ENCODE peak calls at places on chromosome 7, in five cellular contexts. L, S, G, X and K are unnamed samples.

GRCh38 chr7:2760098-2760889 is 72.3 kb downstream of the AMZ1 start:
- DNase-seq in L (peak), S (no peak), G (peak), X (peak), K (no peak)

GRCh38 chr7:35784332-35784731 is 16.5 kb upstream of the SEPTIN7 start:
- DNase-seq in L (no peak), S (no peak), G (no peak), X (no peak), K (no peak)

GRCh38 chr7:55056068-55056467 is 37.3 kb downstream of the EGFR start:
- DNase-seq in L (no peak), S (no peak), G (no peak), X (no peak), K (no peak)

GRCh38 chr7:146116452-146117219 is at the start of gene CNTNAP2:
- DNase-seq in L (no peak), S (no peak), G (peak), X (no peak), K (no peak)

GRCh38 chr7:98286093-98286525 is 4.6 kb downstream of the BRI3 start:
- DNase-seq in L (peak), S (peak), G (peak), X (peak), K (peak)

GRCh38 chr7:105336009-105336408 is 52.7 kb downstream of the SRPK2 start:
- DNase-seq in L (peak), S (no peak), G (peak), X (no peak), K (no peak)

GRCh38 chr7:74006451-74007259 is 21.3 kb upstream of the ELN start:
- DNase-seq in L (no peak), S (no peak), G (no peak), X (peak), K (no peak)

GRCh38 chr7:44678468-44679179 is 70.0 kb upstream of the ZMIZ2 start:
- DNase-seq in L (peak), S (no peak), G (no peak), X (peak), K (no peak)

GRCh38 chr7:135653285-135654080 is 8.8 kb upstream of the STMP1 start:
- DNase-seq in L (peak), S (no peak), G (no peak), X (no peak), K (no peak)

GRCh38 chr7:77238703-77239136 is 39.1 kb upstream of the FGL2 start:
- DNase-seq in L (no peak), S (no peak), G (no peak), X (no peak), K (no peak)

GRCh38 chr7:123795917-123796316 is 47.1 kb upstream of the WASL start:
- DNase-seq in L (no peak), S (no peak), G (no peak), X (no peak), K (no peak)

GRCh38 chr7:130912086-130912909 is 178.3 kb upstream of the KLF14 start:
- DNase-seq in L (peak), S (no peak), G (peak), X (no peak), K (peak)

GRCh38 chr7:138226001-138226476 is 149.8 kb downstream of the AKR1D1 start:
- DNase-seq in L (no peak), S (no peak), G (peak), X (peak), K (no peak)

GRCh38 chr7:55060690-55061414 is 42.0 kb downstream of the EGFR start:
- DNase-seq in L (peak), S (no peak), G (no peak), X (no peak), K (no peak)

GRCh38 chr7:32255036-32255435 is 184.8 kb upstream of the PDE1C start:
- DNase-seq in L (no peak), S (no peak), G (no peak), X (no peak), K (no peak)

GRCh38 chr7:4416436-4417092 is 265.5 kb upstream of the FOXK1 start:
- DNase-seq in L (no peak), S (no peak), G (no peak), X (no peak), K (no peak)

GRCh38 chr7:16347461-16348192 is 73.7 kb downstream of the CRPPA start:
- DNase-seq in L (peak), S (no peak), G (peak), X (no peak), K (no peak)

GRCh38 chr7:158078161-158078910 is 509.3 kb downstream of the PTPRN2 start:
- DNase-seq in L (no peak), S (no peak), G (no peak), X (no peak), K (no peak)

GRCh38 chr7:98251251-98251843 is 685 bp downstream of the TECPR1 start:
- DNase-seq in L (no peak), S (no peak), G (no peak), X (peak), K (no peak)

GRCh38 chr7:25795824-25796235 is 356.2 kb upstream of the NFE2L3 start:
- DNase-seq in L (peak), S (no peak), G (no peak), X (no peak), K (no peak)

GRCh38 chr7:114937422-114937821 is 15.5 kb downstream of the MDFIC start:
- DNase-seq in L (no peak), S (no peak), G (no peak), X (no peak), K (no peak)

GRCh38 chr7:87113077-87113476 is 39.2 kb upstream of the DMTF1 start:
- DNase-seq in L (peak), S (no peak), G (no peak), X (no peak), K (no peak)

GRCh38 chr7:38367301-38367700 is 93.9 kb upstream of the TARP start:
- DNase-seq in L (no peak), S (no peak), G (no peak), X (no peak), K (no peak)

GRCh38 chr7:127786184-127786583 is 134.2 kb downstream of the SND1 start:
- DNase-seq in L (peak), S (no peak), G (no peak), X (no peak), K (no peak)

GRCh38 chr7:26490631-26491624 is 199.3 kb downstream of the SNX10 start:
- DNase-seq in L (no peak), S (no peak), G (peak), X (no peak), K (no peak)

GRCh38 chr7:137501561-137501960 is 158.0 kb upstream of the PTN start:
- DNase-seq in L (no peak), S (no peak), G (no peak), X (no peak), K (no peak)

DNA sequence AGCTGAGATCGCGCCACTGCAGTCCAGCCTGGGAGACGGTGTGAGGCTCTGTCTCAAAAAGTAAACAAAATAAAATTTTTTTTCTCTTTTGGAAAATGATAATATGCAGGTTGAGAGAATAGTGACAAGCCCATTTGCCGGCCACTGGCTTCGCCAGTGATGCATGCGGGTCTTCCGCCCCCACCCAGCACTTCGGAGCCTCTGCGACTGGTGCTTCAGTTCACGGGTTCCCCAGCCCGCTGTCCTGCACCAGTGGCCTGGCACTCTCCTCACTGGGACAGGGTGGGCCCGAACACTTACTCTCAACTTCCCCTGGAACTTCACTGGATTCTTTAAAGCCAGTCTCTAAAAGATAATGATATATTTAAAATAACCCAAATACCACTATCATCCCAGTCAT is 2.7 kb downstream of the SUN1 start:
- DNase-seq in L (no peak), S (no peak), G (no peak), X (no peak), K (no peak)
- H3K27ac ChIP-seq in L (no peak), S (peak), G (peak), X (peak), K (peak)

DNA sequence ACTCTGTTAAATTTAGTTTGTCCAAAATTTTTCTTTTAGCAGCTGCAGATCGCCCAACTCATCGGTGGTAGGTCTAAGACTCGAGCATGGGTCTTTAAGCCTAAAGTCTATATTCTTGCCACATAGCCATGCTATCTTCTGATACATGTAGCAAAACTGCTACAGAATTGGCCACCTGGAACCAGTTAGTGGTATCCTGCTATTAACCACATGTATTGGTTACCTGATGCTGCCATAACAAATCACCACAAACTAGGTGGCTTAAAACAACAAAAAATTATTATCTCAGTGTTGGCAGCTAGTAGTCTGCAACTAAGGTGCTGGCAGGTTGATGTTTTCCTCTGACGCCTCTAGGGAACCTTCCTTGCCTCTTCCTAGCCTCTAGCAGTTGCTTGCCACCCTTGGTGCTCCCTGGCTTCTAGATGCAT is 96.7 kb upstream of the PIK3CG start:
- DNase-seq in L (no peak), S (no peak), G (no peak), X (no peak), K (no peak)
- H3K4me3 ChIP-seq in L (peak), S (peak), G (no peak), X (no peak), K (peak)

GRCh38 chr7:150927157-150927953 is 50.8 kb downstream of the KCNH2 start:
- DNase-seq in L (no peak), S (no peak), G (no peak), X (no peak), K (peak)
- TF ChIP-seq CTCF in L (no peak), S (no peak), G (no peak), X (no peak), K (no peak)

DNA sequence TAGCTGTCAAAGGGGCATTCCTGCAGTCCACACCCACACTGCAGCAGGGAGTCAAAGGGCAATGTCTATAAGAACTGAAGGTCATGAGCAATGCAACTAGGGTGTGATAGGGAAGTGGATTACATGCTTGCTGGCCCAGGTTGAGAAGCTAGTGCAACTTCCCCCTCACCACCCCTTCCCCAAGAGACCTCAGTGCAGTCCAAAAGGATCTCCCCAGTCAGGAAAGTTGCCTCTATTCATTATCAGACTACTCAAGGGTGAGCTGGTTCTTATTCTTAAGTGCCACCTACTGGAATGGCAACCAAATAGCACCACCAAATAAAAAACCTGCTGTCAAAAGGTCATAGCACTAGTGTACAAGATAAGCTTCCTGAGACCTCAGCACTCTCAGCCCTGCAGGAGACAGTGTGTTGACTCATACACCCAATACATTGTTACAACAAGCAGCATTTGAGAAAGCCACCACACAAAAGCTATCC is 28.2 kb downstream of the MTERF1 start:
- DNase-seq in L (peak), S (no peak), G (peak), X (no peak), K (no peak)
- H3K27ac ChIP-seq in L (no peak), S (no peak), G (no peak), X (no peak), K (no peak)

GRCh38 chr7:70728873-70729552 is 402.9 kb upstream of the GALNT17 start:
- DNase-seq in L (no peak), S (no peak), G (no peak), X (no peak), K (no peak)
- H3K4me3 ChIP-seq in L (no peak), S (no peak), G (no peak), X (no peak), K (no peak)

DNA sequence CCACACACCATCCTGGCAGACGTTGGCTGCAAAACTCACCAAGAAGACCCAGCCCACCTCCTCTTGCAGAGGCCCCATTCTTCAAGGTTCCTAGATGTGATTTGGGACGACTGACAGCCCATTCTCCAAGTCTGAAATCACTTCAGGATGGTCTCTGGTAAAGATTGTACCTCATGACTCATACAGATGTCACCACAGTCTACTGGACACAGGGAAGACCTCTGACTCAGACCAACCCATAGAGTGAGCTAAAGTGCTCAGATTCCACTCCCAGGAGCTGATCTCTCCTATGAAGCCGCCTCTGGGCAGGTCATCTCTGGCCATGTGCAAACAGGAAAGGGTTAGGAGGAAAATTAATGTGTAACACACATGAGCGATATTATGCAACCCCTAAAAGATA is 102.4 kb upstream of the VWC2 start:
- DNase-seq in L (no peak), S (no peak), G (peak), X (no peak), K (no peak)
- TF ChIP-seq CTCF in L (no peak), S (no peak), G (no peak), X (no peak), K (no peak)

GRCh38 chr7:116713500-116713899 is 41.5 kb downstream of the MET start:
- DNase-seq in L (no peak), S (no peak), G (no peak), X (no peak), K (no peak)

GRCh38 chr7:116715087-116715486 is 43.1 kb downstream of the MET start:
- DNase-seq in L (peak), S (no peak), G (no peak), X (no peak), K (no peak)

GRCh38 chr7:116713918-116714317 is 41.9 kb downstream of the MET start:
- DNase-seq in L (peak), S (no peak), G (peak), X (no peak), K (no peak)

GRCh38 chr7:116711790-116712189 is 39.8 kb downstream of the MET start:
- DNase-seq in L (no peak), S (no peak), G (no peak), X (no peak), K (no peak)

GRCh38 chr7:116717137-116717536 is 45.1 kb downstream of the MET start:
- DNase-seq in L (no peak), S (no peak), G (no peak), X (no peak), K (no peak)
- H3K27ac ChIP-seq in L (peak), S (no peak), G (peak), X (no peak), K (no peak)

GRCh38 chr7:7703427-7703826 is 15.0 kb downstream of the RPA3 start:
- DNase-seq in L (no peak), S (no peak), G (no peak), X (no peak), K (no peak)
- H3K4me3 ChIP-seq in L (no peak), S (no peak), G (no peak), X (no peak), K (no peak)

DNA sequence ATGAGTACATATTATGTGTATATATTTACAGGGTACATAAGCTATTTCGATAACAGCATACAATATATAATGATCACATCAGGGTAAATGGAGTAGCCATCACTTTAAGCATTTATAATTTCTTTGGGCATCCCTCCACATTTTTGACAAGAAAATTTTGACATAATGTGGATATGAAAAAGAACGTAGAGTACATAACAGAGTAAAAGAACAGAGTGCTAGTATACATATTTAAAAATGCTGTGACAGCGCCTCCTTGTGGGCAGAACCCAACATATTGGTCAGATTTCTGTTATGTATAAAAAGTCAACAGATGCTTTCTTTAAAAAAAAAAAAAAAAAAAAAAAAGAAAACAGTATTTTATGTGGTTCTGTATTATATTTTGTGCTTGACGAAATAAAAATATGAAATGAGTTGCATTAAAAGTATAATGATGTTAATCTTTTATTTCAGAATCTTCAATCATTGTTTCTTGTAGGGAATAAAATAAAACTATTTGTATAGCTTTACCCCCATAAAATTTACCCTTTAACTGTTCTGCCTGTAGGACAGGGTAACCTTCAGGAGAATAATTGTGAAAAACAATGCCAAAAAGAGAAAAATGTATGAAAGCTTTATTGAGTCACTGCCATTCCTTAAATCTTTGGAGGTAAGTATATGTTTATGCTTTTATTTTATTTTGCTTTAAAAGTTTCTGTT is 18.3 kb upstream of the HBP1 start:
- DNase-seq in L (peak), S (no peak), G (peak), X (peak), K (no peak)
- TF ChIP-seq CTCF in L (peak), S (peak), G (peak), X (peak), K (peak)